ENCODE peak calls at places on chromosome 13, in seven cellular contexts. One of them, this sample, is unnamed.
A peak's percentile ranks its signal among the peaks of the same experiment; 100 is the strongest.

GRCh38 chr13:50646070-50646469 is 197.4 kb downstream of the DLEU7 start:
- DNase-seq in esophagus muscularis mucosa: peak; percentile 34
- DNase-seq in ovary: no peak
- DNase-seq in suprapubic skin: no peak
- DNase-seq in HepG2: no peak
- DNase-seq in sigmoid colon: no peak
- DNase-seq in tibial nerve: no peak
- DNase-seq in this sample: no peak

GRCh38 chr13:110524484-110525254 is 36.9 kb downstream of the RAB20 start:
- DNase-seq in sigmoid colon: peak; percentile 78
- DNase-seq in suprapubic skin: no peak
- DNase-seq in esophagus muscularis mucosa: no peak
- DNase-seq in HepG2: no peak
- DNase-seq in ovary: no peak
- DNase-seq in tibial nerve: no peak
- DNase-seq in this sample: peak; percentile 88

GRCh38 chr13:41543664-41544300 is 86.4 kb downstream of the RGCC start:
- DNase-seq in tibial nerve: no peak
- DNase-seq in ovary: no peak
- DNase-seq in esophagus muscularis mucosa: peak; percentile 89
- DNase-seq in suprapubic skin: no peak
- DNase-seq in HepG2: no peak
- DNase-seq in sigmoid colon: no peak
- DNase-seq in this sample: no peak

GRCh38 chr13:49958321-49958720 is 22.2 kb upstream of the SPRYD7 start:
- DNase-seq in sigmoid colon: no peak
- DNase-seq in HepG2: no peak
- DNase-seq in suprapubic skin: no peak
- DNase-seq in tibial nerve: no peak
- DNase-seq in esophagus muscularis mucosa: no peak
- DNase-seq in ovary: no peak
- DNase-seq in this sample: no peak

GRCh38 chr13:28045861-28046260 is 54.5 kb downstream of the FLT3 start:
- DNase-seq in HepG2: no peak
- DNase-seq in ovary: no peak
- DNase-seq in tibial nerve: no peak
- DNase-seq in suprapubic skin: no peak
- DNase-seq in esophagus muscularis mucosa: no peak
- DNase-seq in sigmoid colon: no peak
- DNase-seq in this sample: no peak

GRCh38 chr13:80334582-80335260 is 6.2 kb downstream of the SPRY2 start:
- DNase-seq in esophagus muscularis mucosa: no peak
- DNase-seq in sigmoid colon: no peak
- DNase-seq in tibial nerve: no peak
- DNase-seq in ovary: no peak
- DNase-seq in suprapubic skin: no peak
- DNase-seq in HepG2: no peak
- DNase-seq in this sample: no peak

GRCh38 chr13:99796175-99796819 is 175.3 kb downstream of the ZIC5 start:
- DNase-seq in ovary: no peak
- DNase-seq in suprapubic skin: no peak
- DNase-seq in HepG2: peak; percentile 29
- DNase-seq in esophagus muscularis mucosa: peak; percentile 21
- DNase-seq in tibial nerve: no peak
- DNase-seq in sigmoid colon: no peak
- DNase-seq in this sample: no peak

GRCh38 chr13:96782186-96782585 is 212.1 kb downstream of the OXGR1 start:
- DNase-seq in suprapubic skin: no peak
- DNase-seq in sigmoid colon: no peak
- DNase-seq in esophagus muscularis mucosa: no peak
- DNase-seq in HepG2: no peak
- DNase-seq in tibial nerve: no peak
- DNase-seq in ovary: no peak
- DNase-seq in this sample: no peak

GRCh38 chr13:108618233-108618632 is 11.2 kb upstream of the MYO16 start:
- DNase-seq in esophagus muscularis mucosa: no peak
- DNase-seq in suprapubic skin: no peak
- DNase-seq in HepG2: no peak
- DNase-seq in sigmoid colon: no peak
- DNase-seq in tibial nerve: no peak
- DNase-seq in ovary: no peak
- DNase-seq in this sample: no peak

GRCh38 chr13:46858163-46858562 is 38.7 kb downstream of the HTR2A start:
- DNase-seq in tibial nerve: no peak
- DNase-seq in esophagus muscularis mucosa: no peak
- DNase-seq in ovary: no peak
- DNase-seq in HepG2: no peak
- DNase-seq in suprapubic skin: no peak
- DNase-seq in sigmoid colon: no peak
- DNase-seq in this sample: no peak

GRCh38 chr13:97879646-97880297 is 73.7 kb upstream of the IPO5 start:
- DNase-seq in suprapubic skin: no peak
- DNase-seq in esophagus muscularis mucosa: peak; percentile 81
- DNase-seq in sigmoid colon: no peak
- DNase-seq in tibial nerve: no peak
- DNase-seq in HepG2: no peak
- DNase-seq in ovary: no peak
- DNase-seq in this sample: no peak

GRCh38 chr13:70249332-70250064 is 141.2 kb upstream of the KLHL1 start:
- DNase-seq in sigmoid colon: no peak
- DNase-seq in suprapubic skin: no peak
- DNase-seq in esophagus muscularis mucosa: no peak
- DNase-seq in tibial nerve: no peak
- DNase-seq in HepG2: peak; percentile 87
- DNase-seq in ovary: no peak
- DNase-seq in this sample: no peak

GRCh38 chr13:67943116-67943515 is 713.0 kb upstream of the PCDH9 start:
- DNase-seq in HepG2: no peak
- DNase-seq in ovary: no peak
- DNase-seq in sigmoid colon: no peak
- DNase-seq in suprapubic skin: no peak
- DNase-seq in tibial nerve: no peak
- DNase-seq in esophagus muscularis mucosa: no peak
- DNase-seq in this sample: no peak

GRCh38 chr13:94199135-94199534 is 280.3 kb downstream of the DCT start:
- DNase-seq in sigmoid colon: no peak
- DNase-seq in suprapubic skin: no peak
- DNase-seq in esophagus muscularis mucosa: no peak
- DNase-seq in tibial nerve: no peak
- DNase-seq in ovary: no peak
- DNase-seq in HepG2: no peak
- DNase-seq in this sample: no peak

GRCh38 chr13:106455190-106455589 is 80.3 kb downstream of the EFNB2 start:
- DNase-seq in tibial nerve: no peak
- DNase-seq in suprapubic skin: no peak
- DNase-seq in sigmoid colon: no peak
- DNase-seq in esophagus muscularis mucosa: no peak
- DNase-seq in ovary: no peak
- DNase-seq in HepG2: no peak
- DNase-seq in this sample: no peak

GRCh38 chr13:29594310-29594709 is 1.2 kb downstream of the SLC7A1 start:
- DNase-seq in esophagus muscularis mucosa: peak; percentile 92
- DNase-seq in suprapubic skin: no peak
- DNase-seq in sigmoid colon: peak; percentile 78
- DNase-seq in HepG2: peak; percentile 81
- DNase-seq in tibial nerve: peak; percentile 38
- DNase-seq in ovary: no peak
- DNase-seq in this sample: peak; percentile 60

GRCh38 chr13:20053016-20053415 is 94.5 kb downstream of the ZMYM2 start:
- DNase-seq in esophagus muscularis mucosa: no peak
- DNase-seq in ovary: no peak
- DNase-seq in tibial nerve: no peak
- DNase-seq in suprapubic skin: no peak
- DNase-seq in HepG2: no peak
- DNase-seq in sigmoid colon: no peak
- DNase-seq in this sample: no peak

GRCh38 chr13:63005625-63006024 is 1590.0 kb upstream of the PCDH20 start:
- DNase-seq in suprapubic skin: no peak
- DNase-seq in sigmoid colon: no peak
- DNase-seq in esophagus muscularis mucosa: no peak
- DNase-seq in ovary: no peak
- DNase-seq in HepG2: no peak
- DNase-seq in tibial nerve: no peak
- DNase-seq in this sample: no peak

GRCh38 chr13:77028202-77028601 is 1.2 kb upstream of the FBXL3 start:
- DNase-seq in ovary: peak; percentile 38
- DNase-seq in tibial nerve: no peak
- DNase-seq in esophagus muscularis mucosa: no peak
- DNase-seq in sigmoid colon: no peak
- DNase-seq in suprapubic skin: no peak
- DNase-seq in HepG2: no peak
- DNase-seq in this sample: no peak

GRCh38 chr13:99307247-99307646 is at the start of gene GPR183:
- DNase-seq in HepG2: no peak
- DNase-seq in tibial nerve: no peak
- DNase-seq in ovary: no peak
- DNase-seq in suprapubic skin: no peak
- DNase-seq in esophagus muscularis mucosa: no peak
- DNase-seq in sigmoid colon: no peak
- DNase-seq in this sample: no peak

GRCh38 chr13:74289861-74290260 is 155.7 kb upstream of the KLF12 start:
- DNase-seq in ovary: no peak
- DNase-seq in sigmoid colon: no peak
- DNase-seq in HepG2: no peak
- DNase-seq in tibial nerve: no peak
- DNase-seq in esophagus muscularis mucosa: no peak
- DNase-seq in suprapubic skin: no peak
- DNase-seq in this sample: no peak
- H3K36me3 ChIP-seq in ovary: no peaks in the 10 kb centered on the region
- H3K36me3 ChIP-seq in sigmoid colon: no peaks in the 10 kb centered on the region
- H3K36me3 ChIP-seq in HepG2: no peaks in the 10 kb centered on the region
- H3K36me3 ChIP-seq in tibial nerve: no peaks in the 10 kb centered on the region
- H3K36me3 ChIP-seq in esophagus muscularis mucosa: no peaks in the 10 kb centered on the region
- H3K36me3 ChIP-seq in suprapubic skin: no peaks in the 10 kb centered on the region
- H3K36me3 ChIP-seq in this sample: no peaks in the 10 kb centered on the region

GRCh38 chr13:44433863-44434262 is 60.2 kb downstream of the SERP2 start:
- DNase-seq in esophagus muscularis mucosa: no peak
- DNase-seq in suprapubic skin: no peak
- DNase-seq in HepG2: no peak
- DNase-seq in ovary: no peak
- DNase-seq in tibial nerve: no peak
- DNase-seq in sigmoid colon: no peak
- DNase-seq in this sample: no peak

GRCh38 chr13:44436589-44437337 is 63.1 kb downstream of the SERP2 start:
- DNase-seq in esophagus muscularis mucosa: peak; percentile 99
- DNase-seq in tibial nerve: peak; percentile 92
- DNase-seq in suprapubic skin: peak; percentile 96
- DNase-seq in ovary: peak; percentile 95
- DNase-seq in sigmoid colon: peak; percentile 99
- DNase-seq in HepG2: peak; percentile 86
- DNase-seq in this sample: peak; percentile 97

GRCh38 chr13:44434441-44435141 is 61.0 kb downstream of the SERP2 start:
- DNase-seq in tibial nerve: no peak
- DNase-seq in esophagus muscularis mucosa: peak; percentile 42
- DNase-seq in suprapubic skin: no peak
- DNase-seq in HepG2: no peak
- DNase-seq in sigmoid colon: no peak
- DNase-seq in ovary: peak; percentile 56
- DNase-seq in this sample: no peak

GRCh38 chr13:44437356-44438233 is 64.0 kb downstream of the SERP2 start:
- DNase-seq in ovary: no peak
- DNase-seq in esophagus muscularis mucosa: no peak
- DNase-seq in HepG2: peak; percentile 35
- DNase-seq in suprapubic skin: no peak
- DNase-seq in sigmoid colon: no peak
- DNase-seq in tibial nerve: no peak
- DNase-seq in this sample: no peak

GRCh38 chr13:44435142-44435982 is 61.7 kb downstream of the SERP2 start:
- DNase-seq in suprapubic skin: peak; percentile 98
- DNase-seq in tibial nerve: peak; percentile 98
- DNase-seq in sigmoid colon: peak; percentile 99
- DNase-seq in esophagus muscularis mucosa: peak; percentile 99
- DNase-seq in HepG2: peak; percentile 96
- DNase-seq in ovary: peak; percentile 96
- DNase-seq in this sample: peak; percentile 98
- TF ChIP-seq EP300 in suprapubic skin: no peak
- TF ChIP-seq EP300 in tibial nerve: peak; percentile 98
- TF ChIP-seq EP300 in sigmoid colon: no peak
- TF ChIP-seq EP300 in esophagus muscularis mucosa: no peak
- TF ChIP-seq EP300 in HepG2: peak; percentile 87
- TF ChIP-seq EP300 in ovary: no peak
- TF ChIP-seq EP300 in this sample: no peak

GRCh38 chr13:36323951-36324566 is 22.1 kb downstream of the SPART start:
- DNase-seq in HepG2: peak; percentile 29
- DNase-seq in ovary: no peak
- DNase-seq in esophagus muscularis mucosa: no peak
- DNase-seq in tibial nerve: no peak
- DNase-seq in sigmoid colon: no peak
- DNase-seq in suprapubic skin: no peak
- DNase-seq in this sample: no peak
- H3K36me3 ChIP-seq in HepG2: peaks cover 13% of the 10 kb centered on the region
- H3K36me3 ChIP-seq in ovary: no peaks in the 10 kb centered on the region
- H3K36me3 ChIP-seq in esophagus muscularis mucosa: peaks cover 49% of the 10 kb centered on the region
- H3K36me3 ChIP-seq in tibial nerve: peaks cover 3% of the 10 kb centered on the region
- H3K36me3 ChIP-seq in sigmoid colon: peaks cover 16% of the 10 kb centered on the region
- H3K36me3 ChIP-seq in suprapubic skin: peaks cover 61% of the 10 kb centered on the region
- H3K36me3 ChIP-seq in this sample: peaks cover 20% of the 10 kb centered on the region

DNA sequence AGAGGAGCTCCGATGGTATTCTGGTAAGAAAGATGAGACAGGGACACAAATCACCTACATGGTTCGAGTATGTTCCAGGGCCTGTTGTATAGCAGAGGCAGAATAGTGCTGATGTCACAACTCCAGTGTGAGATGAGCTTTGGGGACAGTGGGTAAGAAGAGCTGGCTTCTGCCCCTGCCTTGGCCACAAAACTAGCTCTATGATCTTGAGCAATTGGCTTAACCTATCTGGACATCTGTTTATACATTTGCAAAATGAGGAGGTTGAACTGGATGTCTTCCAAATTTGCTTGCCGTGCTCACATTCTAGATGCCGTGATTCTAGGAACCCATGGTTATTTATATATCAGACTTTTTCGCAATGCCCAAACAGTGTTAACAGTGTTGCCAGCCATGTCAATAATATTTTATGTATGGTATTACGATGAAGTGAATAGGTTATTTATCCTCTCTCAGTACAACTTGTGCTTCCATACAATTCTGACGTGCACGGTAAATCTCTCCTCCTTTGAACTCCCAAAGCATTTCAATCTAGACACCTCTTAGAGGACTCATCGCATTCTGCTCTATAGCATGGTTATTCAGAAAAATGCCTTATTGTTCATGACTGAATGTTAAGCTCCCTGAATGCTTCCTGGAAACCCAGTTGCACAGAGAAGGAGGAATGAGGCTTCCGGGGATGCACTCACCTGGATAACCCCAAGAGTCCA is 316.0 kb downstream of the FOXO1 start:
- DNase-seq in HepG2: no peak
- DNase-seq in sigmoid colon: no peak
- DNase-seq in suprapubic skin: no peak
- DNase-seq in ovary: no peak
- DNase-seq in esophagus muscularis mucosa: no peak
- DNase-seq in tibial nerve: no peak
- DNase-seq in this sample: no peak
- TF ChIP-seq EP300 in HepG2: no peak
- TF ChIP-seq EP300 in sigmoid colon: no peak
- TF ChIP-seq EP300 in suprapubic skin: peak; percentile 54
- TF ChIP-seq EP300 in ovary: no peak
- TF ChIP-seq EP300 in esophagus muscularis mucosa: peak; percentile 61
- TF ChIP-seq EP300 in tibial nerve: no peak
- TF ChIP-seq EP300 in this sample: no peak

GRCh38 chr13:36981156-36981743 is 17.9 kb downstream of the ALG5 start:
- DNase-seq in suprapubic skin: no peak
- DNase-seq in tibial nerve: no peak
- DNase-seq in sigmoid colon: no peak
- DNase-seq in HepG2: peak; percentile 45
- DNase-seq in esophagus muscularis mucosa: no peak
- DNase-seq in ovary: no peak
- DNase-seq in this sample: no peak
- H3K36me3 ChIP-seq in suprapubic skin: peaks cover 48% of the 10 kb centered on the region
- H3K36me3 ChIP-seq in tibial nerve: no peaks in the 10 kb centered on the region
- H3K36me3 ChIP-seq in sigmoid colon: peaks cover 21% of the 10 kb centered on the region
- H3K36me3 ChIP-seq in HepG2: peaks cover 66% of the 10 kb centered on the region
- H3K36me3 ChIP-seq in esophagus muscularis mucosa: peaks cover 19% of the 10 kb centered on the region
- H3K36me3 ChIP-seq in ovary: no peaks in the 10 kb centered on the region
- H3K36me3 ChIP-seq in this sample: no peaks in the 10 kb centered on the region

This sample was measured in transverse colon.